ENCODE peak calls at places on chromosomes 4 and X, in seven cellular contexts. One of them, this sample, is unnamed.

GRCh38 chr4:4860803-4861591 is 1.5 kb downstream of the MSX1 start:
- DNase-seq in testis: no peak
- DNase-seq in GM12878: no peak
- DNase-seq in CD8-positive, alpha-beta T cell: no peak
- DNase-seq in right cardiac atrium: peak; percentile 43
- DNase-seq in psoas muscle: no peak
- DNase-seq in brain microvascular endothelial cell: peak; percentile 7
- DNase-seq in this sample: no peak

GRCh38 chr4:153645183-153645582 is 38.9 kb upstream of the TLR2 start:
- DNase-seq in psoas muscle: no peak
- DNase-seq in right cardiac atrium: no peak
- DNase-seq in testis: no peak
- DNase-seq in CD8-positive, alpha-beta T cell: no peak
- DNase-seq in brain microvascular endothelial cell: no peak
- DNase-seq in GM12878: no peak
- DNase-seq in this sample: peak; percentile 20

GRCh38 chrX:84362184-84362838 is 139.9 kb downstream of the HDX start:
- DNase-seq in GM12878: no peak
- DNase-seq in CD8-positive, alpha-beta T cell: no peak
- DNase-seq in brain microvascular endothelial cell: no peak
- DNase-seq in right cardiac atrium: no peak
- DNase-seq in testis: peak; percentile 13
- DNase-seq in psoas muscle: no peak
- DNase-seq in this sample: no peak

GRCh38 chr4:156790866-156791265 is 180.7 kb downstream of the PDGFC start:
- DNase-seq in GM12878: no peak
- DNase-seq in right cardiac atrium: no peak
- DNase-seq in brain microvascular endothelial cell: peak; percentile 59
- DNase-seq in CD8-positive, alpha-beta T cell: no peak
- DNase-seq in testis: no peak
- DNase-seq in psoas muscle: no peak
- DNase-seq in this sample: no peak

GRCh38 chrX:69616520-69617203 is 749 bp downstream of the EDA start:
- DNase-seq in psoas muscle: peak; percentile 53
- DNase-seq in CD8-positive, alpha-beta T cell: no peak
- DNase-seq in GM12878: no peak
- DNase-seq in brain microvascular endothelial cell: no peak
- DNase-seq in right cardiac atrium: peak; percentile 29
- DNase-seq in testis: peak; percentile 17
- DNase-seq in this sample: peak; percentile 13

GRCh38 chrX:101287402-101287801 is 3.7 kb downstream of the TAF7L start:
- DNase-seq in GM12878: peak; percentile 3
- DNase-seq in CD8-positive, alpha-beta T cell: no peak
- DNase-seq in psoas muscle: no peak
- DNase-seq in testis: no peak
- DNase-seq in right cardiac atrium: no peak
- DNase-seq in brain microvascular endothelial cell: peak; percentile 59
- DNase-seq in this sample: no peak

GRCh38 chr4:7158991-7159390 is 33.3 kb upstream of the SORCS2 start:
- DNase-seq in testis: no peak
- DNase-seq in right cardiac atrium: no peak
- DNase-seq in GM12878: no peak
- DNase-seq in CD8-positive, alpha-beta T cell: no peak
- DNase-seq in psoas muscle: peak; percentile 32
- DNase-seq in brain microvascular endothelial cell: no peak
- DNase-seq in this sample: no peak

GRCh38 chr4:54657194-54657555 is 582 bp upstream of the KIT start:
- DNase-seq in psoas muscle: no peak
- DNase-seq in GM12878: no peak
- DNase-seq in testis: peak; percentile 40
- DNase-seq in CD8-positive, alpha-beta T cell: no peak
- DNase-seq in right cardiac atrium: no peak
- DNase-seq in brain microvascular endothelial cell: no peak
- DNase-seq in this sample: no peak

GRCh38 chrX:85108165-85108564 is 104.5 kb downstream of the APOOL start:
- DNase-seq in psoas muscle: no peak
- DNase-seq in right cardiac atrium: no peak
- DNase-seq in brain microvascular endothelial cell: no peak
- DNase-seq in testis: peak; percentile 20
- DNase-seq in GM12878: no peak
- DNase-seq in CD8-positive, alpha-beta T cell: no peak
- DNase-seq in this sample: no peak

GRCh38 chr4:39319678-39320077 is 46.5 kb downstream of the RFC1 start:
- DNase-seq in psoas muscle: no peak
- DNase-seq in right cardiac atrium: no peak
- DNase-seq in GM12878: no peak
- DNase-seq in CD8-positive, alpha-beta T cell: no peak
- DNase-seq in brain microvascular endothelial cell: peak; percentile 89
- DNase-seq in testis: no peak
- DNase-seq in this sample: no peak

GRCh38 chr4:114263233-114263632 is 283.8 kb upstream of the ARSJ start:
- DNase-seq in testis: no peak
- DNase-seq in CD8-positive, alpha-beta T cell: no peak
- DNase-seq in brain microvascular endothelial cell: peak; percentile 29
- DNase-seq in right cardiac atrium: no peak
- DNase-seq in GM12878: no peak
- DNase-seq in psoas muscle: no peak
- DNase-seq in this sample: no peak

GRCh38 chrX:7120578-7121219 is 26.8 kb upstream of the STS start:
- DNase-seq in right cardiac atrium: no peak
- DNase-seq in psoas muscle: no peak
- DNase-seq in testis: no peak
- DNase-seq in brain microvascular endothelial cell: no peak
- DNase-seq in GM12878: no peak
- DNase-seq in CD8-positive, alpha-beta T cell: no peak
- DNase-seq in this sample: no peak

GRCh38 chr4:128275351-128275750 is 12.3 kb downstream of the PGRMC2 start:
- DNase-seq in brain microvascular endothelial cell: no peak
- DNase-seq in GM12878: no peak
- DNase-seq in testis: no peak
- DNase-seq in right cardiac atrium: no peak
- DNase-seq in psoas muscle: no peak
- DNase-seq in CD8-positive, alpha-beta T cell: no peak
- DNase-seq in this sample: no peak

GRCh38 chr4:59518005-59518823 is 1681.9 kb upstream of the ADGRL3 start:
- DNase-seq in psoas muscle: peak; percentile 38
- DNase-seq in brain microvascular endothelial cell: no peak
- DNase-seq in CD8-positive, alpha-beta T cell: no peak
- DNase-seq in right cardiac atrium: no peak
- DNase-seq in testis: no peak
- DNase-seq in GM12878: no peak
- DNase-seq in this sample: no peak

GRCh38 chrX:18654873-18655836 is 16.8 kb downstream of the RS1 start:
- DNase-seq in testis: no peak
- DNase-seq in right cardiac atrium: no peak
- DNase-seq in GM12878: no peak
- DNase-seq in psoas muscle: no peak
- DNase-seq in CD8-positive, alpha-beta T cell: no peak
- DNase-seq in brain microvascular endothelial cell: no peak
- DNase-seq in this sample: no peak

GRCh38 chr4:149161247-149161646 is 654.4 kb downstream of the IQCM start:
- DNase-seq in psoas muscle: no peak
- DNase-seq in brain microvascular endothelial cell: peak; percentile 59
- DNase-seq in right cardiac atrium: no peak
- DNase-seq in CD8-positive, alpha-beta T cell: no peak
- DNase-seq in GM12878: no peak
- DNase-seq in testis: no peak
- DNase-seq in this sample: no peak

GRCh38 chr4:147975325-147975724 is 243.4 kb downstream of the ARHGAP10 start:
- DNase-seq in brain microvascular endothelial cell: no peak
- DNase-seq in psoas muscle: no peak
- DNase-seq in testis: no peak
- DNase-seq in GM12878: no peak
- DNase-seq in CD8-positive, alpha-beta T cell: no peak
- DNase-seq in right cardiac atrium: no peak
- DNase-seq in this sample: no peak

GRCh38 chr4:47814896-47815295 is 23.0 kb downstream of the CORIN start:
- DNase-seq in CD8-positive, alpha-beta T cell: no peak
- DNase-seq in GM12878: no peak
- DNase-seq in psoas muscle: no peak
- DNase-seq in testis: no peak
- DNase-seq in right cardiac atrium: no peak
- DNase-seq in brain microvascular endothelial cell: peak; percentile 20
- DNase-seq in this sample: no peak

GRCh38 chr4:1711906-1712215 is 258 bp downstream of the SLBP start:
- DNase-seq in right cardiac atrium: peak; percentile 50
- DNase-seq in psoas muscle: no peak
- DNase-seq in testis: no peak
- DNase-seq in GM12878: no peak
- DNase-seq in brain microvascular endothelial cell: no peak
- DNase-seq in CD8-positive, alpha-beta T cell: no peak
- DNase-seq in this sample: no peak

GRCh38 chr4:159400782-159401712 is 298.2 kb downstream of the RAPGEF2 start:
- DNase-seq in testis: no peak
- DNase-seq in right cardiac atrium: no peak
- DNase-seq in GM12878: no peak
- DNase-seq in CD8-positive, alpha-beta T cell: no peak
- DNase-seq in brain microvascular endothelial cell: peak; percentile 46
- DNase-seq in psoas muscle: no peak
- DNase-seq in this sample: peak; percentile 23

GRCh38 chr4:159010563-159011260 is 92.2 kb upstream of the RAPGEF2 start:
- DNase-seq in CD8-positive, alpha-beta T cell: no peak
- DNase-seq in GM12878: no peak
- DNase-seq in psoas muscle: peak; percentile 85
- DNase-seq in testis: no peak
- DNase-seq in right cardiac atrium: peak; percentile 70
- DNase-seq in brain microvascular endothelial cell: no peak
- DNase-seq in this sample: no peak

GRCh38 chrX:132270021-132270420 is 50.8 kb upstream of the RAP2C start:
- DNase-seq in CD8-positive, alpha-beta T cell: no peak
- DNase-seq in GM12878: no peak
- DNase-seq in brain microvascular endothelial cell: no peak
- DNase-seq in psoas muscle: no peak
- DNase-seq in right cardiac atrium: no peak
- DNase-seq in testis: no peak
- DNase-seq in this sample: no peak

GRCh38 chrX:132267392-132267791 is 48.1 kb upstream of the RAP2C start:
- DNase-seq in brain microvascular endothelial cell: no peak
- DNase-seq in CD8-positive, alpha-beta T cell: no peak
- DNase-seq in psoas muscle: no peak
- DNase-seq in testis: no peak
- DNase-seq in right cardiac atrium: no peak
- DNase-seq in GM12878: no peak
- DNase-seq in this sample: no peak

GRCh38 chrX:132271330-132271729 is 52.1 kb upstream of the RAP2C start:
- DNase-seq in brain microvascular endothelial cell: no peak
- DNase-seq in psoas muscle: peak; percentile 43
- DNase-seq in CD8-positive, alpha-beta T cell: no peak
- DNase-seq in right cardiac atrium: no peak
- DNase-seq in GM12878: no peak
- DNase-seq in testis: no peak
- DNase-seq in this sample: no peak

GRCh38 chrX:132272826-132273225 is 53.6 kb upstream of the RAP2C start:
- DNase-seq in brain microvascular endothelial cell: no peak
- DNase-seq in GM12878: no peak
- DNase-seq in right cardiac atrium: no peak
- DNase-seq in testis: no peak
- DNase-seq in psoas muscle: no peak
- DNase-seq in CD8-positive, alpha-beta T cell: no peak
- DNase-seq in this sample: no peak

DNA sequence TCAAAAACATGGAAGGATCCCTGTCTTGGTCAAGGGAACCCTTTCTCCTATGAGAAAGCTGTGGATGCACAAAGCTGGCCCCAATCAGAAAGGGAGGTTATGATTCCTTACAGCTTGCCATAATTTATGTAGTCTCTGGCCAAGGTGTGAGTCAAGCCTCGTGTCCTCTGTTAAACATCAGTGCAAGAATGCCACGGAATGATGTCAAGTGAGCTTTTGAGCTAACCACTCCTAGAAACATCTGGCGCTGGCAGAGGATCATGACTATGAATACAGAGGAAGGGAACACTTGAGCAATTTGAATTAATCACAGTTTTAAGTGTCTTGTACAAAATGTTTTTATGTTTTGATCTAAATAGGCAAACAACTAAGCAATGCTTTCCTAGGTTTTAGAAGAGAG is 51.5 kb upstream of the RAP2C start:
- DNase-seq in brain microvascular endothelial cell: no peak
- DNase-seq in right cardiac atrium: peak; percentile 62
- DNase-seq in GM12878: no peak
- DNase-seq in CD8-positive, alpha-beta T cell: no peak
- DNase-seq in psoas muscle: peak; percentile 62
- DNase-seq in testis: peak; percentile 54
- DNase-seq in this sample: no peak
- H3K27ac ChIP-seq in brain microvascular endothelial cell: no peak overlapping the region
- H3K27ac ChIP-seq in right cardiac atrium: no peak overlapping the region
- H3K27ac ChIP-seq in GM12878: no peak overlapping the region
- H3K27ac ChIP-seq in CD8-positive, alpha-beta T cell: no peak overlapping the region
- H3K27ac ChIP-seq in psoas muscle: no peak overlapping the region
- H3K27ac ChIP-seq in testis: no peak overlapping the region
- H3K27ac ChIP-seq in this sample: no peak overlapping the region

GRCh38 chr4:161404346-161405110 is 759.3 kb downstream of the FSTL5 start:
- DNase-seq in brain microvascular endothelial cell: no peak
- DNase-seq in testis: no peak
- DNase-seq in CD8-positive, alpha-beta T cell: no peak
- DNase-seq in psoas muscle: no peak
- DNase-seq in right cardiac atrium: no peak
- DNase-seq in GM12878: no peak
- DNase-seq in this sample: no peak
- H3K27ac ChIP-seq in brain microvascular endothelial cell: no peak overlapping the region
- H3K27ac ChIP-seq in testis: no peak overlapping the region
- H3K27ac ChIP-seq in CD8-positive, alpha-beta T cell: no peak overlapping the region
- H3K27ac ChIP-seq in psoas muscle: no peak overlapping the region
- H3K27ac ChIP-seq in right cardiac atrium: no peak overlapping the region
- H3K27ac ChIP-seq in GM12878: no peak overlapping the region
- H3K27ac ChIP-seq in this sample: no peak overlapping the region

DNA sequence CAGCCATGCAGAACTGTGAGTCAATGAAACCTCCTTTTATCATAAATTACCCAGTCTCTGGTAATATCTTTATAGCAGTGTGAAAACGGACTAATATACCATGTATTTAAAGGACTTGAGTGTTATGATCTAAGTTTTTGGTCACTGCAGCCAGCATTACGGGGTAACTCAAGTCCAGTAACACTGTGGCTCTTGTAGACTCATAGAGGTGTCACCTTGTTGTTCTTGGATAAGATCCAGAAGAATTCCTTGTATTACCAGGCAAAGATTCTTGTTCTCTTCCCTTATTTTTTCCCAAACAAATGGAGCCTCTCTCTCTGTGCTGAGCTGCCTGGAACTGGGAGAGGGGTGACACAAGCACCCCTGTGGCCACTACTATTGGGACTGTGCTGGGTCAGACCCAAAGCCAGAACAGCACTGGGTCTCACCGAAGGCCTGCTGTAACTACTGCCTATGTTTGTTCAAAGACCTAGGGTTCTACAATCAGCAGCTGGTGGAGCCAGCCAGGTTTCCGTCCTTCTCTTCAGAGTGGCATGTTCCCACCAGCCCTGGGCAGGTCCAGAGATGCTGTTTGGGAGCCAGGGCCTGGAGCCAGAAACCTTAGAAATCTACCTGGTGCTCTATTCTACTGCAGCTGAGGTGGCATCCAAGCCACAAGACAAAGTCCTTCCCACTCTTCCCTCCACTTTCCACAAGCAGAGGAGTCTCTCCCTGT is 43.7 kb upstream of the MED14 start:
- DNase-seq in CD8-positive, alpha-beta T cell: no peak
- DNase-seq in psoas muscle: no peak
- DNase-seq in GM12878: no peak
- DNase-seq in testis: no peak
- DNase-seq in right cardiac atrium: no peak
- DNase-seq in brain microvascular endothelial cell: peak; percentile 11
- DNase-seq in this sample: no peak
- H3K27ac ChIP-seq in CD8-positive, alpha-beta T cell: no peak overlapping the region
- H3K27ac ChIP-seq in psoas muscle: no peak overlapping the region
- H3K27ac ChIP-seq in GM12878: no peak overlapping the region
- H3K27ac ChIP-seq in testis: no peak overlapping the region
- H3K27ac ChIP-seq in right cardiac atrium: no peak overlapping the region
- H3K27ac ChIP-seq in brain microvascular endothelial cell: no peak overlapping the region
- H3K27ac ChIP-seq in this sample: no peak overlapping the region

GRCh38 chrX:134470013-134470412 is 10.0 kb downstream of the HPRT1 start:
- DNase-seq in right cardiac atrium: no peak
- DNase-seq in GM12878: no peak
- DNase-seq in testis: no peak
- DNase-seq in brain microvascular endothelial cell: no peak
- DNase-seq in CD8-positive, alpha-beta T cell: no peak
- DNase-seq in psoas muscle: no peak
- DNase-seq in this sample: no peak
- H3K27ac ChIP-seq in right cardiac atrium: no peak overlapping the region
- H3K27ac ChIP-seq in GM12878: no peak overlapping the region
- H3K27ac ChIP-seq in testis: no peak overlapping the region
- H3K27ac ChIP-seq in brain microvascular endothelial cell: no peak overlapping the region
- H3K27ac ChIP-seq in CD8-positive, alpha-beta T cell: no peak overlapping the region
- H3K27ac ChIP-seq in psoas muscle: no peak overlapping the region
- H3K27ac ChIP-seq in this sample: no peak overlapping the region

This sample was measured in WERI-Rb-1.